ENCODE peak calls at places on chromosomes 2 and 18, in ten cellular contexts. One of them, this sample, is unnamed.

GRCh38 chr18:47926101-47926850 is 4.2 kb downstream of the SMAD2 start:
- DNase-seq in fibroblast of lung: no peak
- DNase-seq in foreskin fibroblast: no peak
- DNase-seq in CD8-positive, alpha-beta T cell: no peak
- DNase-seq in heart right ventricle: no peak
- DNase-seq in GM12865: no peak
- DNase-seq in CD4-positive, CD25-positive, alpha-beta regulatory T cell: no peak
- DNase-seq in sigmoid colon: no peak
- DNase-seq in cardiac fibroblast: no peak
- DNase-seq in astrocyte of the spinal cord: no peak
- DNase-seq in this sample: no peak

GRCh38 chr18:43116699-43117294 is 1.3 kb upstream of the RIT2 start:
- DNase-seq in fibroblast of lung: no peak
- DNase-seq in foreskin fibroblast: no peak
- DNase-seq in CD8-positive, alpha-beta T cell: no peak
- DNase-seq in heart right ventricle: no peak
- DNase-seq in GM12865: no peak
- DNase-seq in CD4-positive, CD25-positive, alpha-beta regulatory T cell: no peak
- DNase-seq in sigmoid colon: no peak
- DNase-seq in cardiac fibroblast: no peak
- DNase-seq in astrocyte of the spinal cord: no peak
- DNase-seq in this sample: no peak

GRCh38 chr18:45237639-45238038 is 377.6 kb upstream of the SLC14A2 start:
- DNase-seq in fibroblast of lung: no peak
- DNase-seq in foreskin fibroblast: no peak
- DNase-seq in CD8-positive, alpha-beta T cell: no peak
- DNase-seq in heart right ventricle: no peak
- DNase-seq in GM12865: no peak
- DNase-seq in CD4-positive, CD25-positive, alpha-beta regulatory T cell: no peak
- DNase-seq in sigmoid colon: no peak
- DNase-seq in cardiac fibroblast: no peak
- DNase-seq in astrocyte of the spinal cord: no peak
- DNase-seq in this sample: no peak

GRCh38 chr2:241859436-241860183 is 916 bp upstream of the PDCD1 start:
- DNase-seq in fibroblast of lung: peak
- DNase-seq in foreskin fibroblast: peak
- DNase-seq in CD8-positive, alpha-beta T cell: peak
- DNase-seq in heart right ventricle: peak
- DNase-seq in GM12865: peak
- DNase-seq in CD4-positive, CD25-positive, alpha-beta regulatory T cell: no peak
- DNase-seq in sigmoid colon: peak
- DNase-seq in cardiac fibroblast: peak
- DNase-seq in astrocyte of the spinal cord: no peak
- DNase-seq in this sample: no peak

GRCh38 chr18:59724116-59724515 is 26.9 kb upstream of the CCBE1 start:
- DNase-seq in fibroblast of lung: no peak
- DNase-seq in foreskin fibroblast: no peak
- DNase-seq in CD8-positive, alpha-beta T cell: no peak
- DNase-seq in heart right ventricle: no peak
- DNase-seq in GM12865: no peak
- DNase-seq in CD4-positive, CD25-positive, alpha-beta regulatory T cell: no peak
- DNase-seq in sigmoid colon: no peak
- DNase-seq in cardiac fibroblast: no peak
- DNase-seq in astrocyte of the spinal cord: no peak
- DNase-seq in this sample: no peak

GRCh38 chr2:158034198-158034831 is 67.4 kb upstream of the UPP2 start:
- DNase-seq in fibroblast of lung: peak
- DNase-seq in foreskin fibroblast: peak
- DNase-seq in CD8-positive, alpha-beta T cell: no peak
- DNase-seq in heart right ventricle: peak
- DNase-seq in GM12865: peak
- DNase-seq in CD4-positive, CD25-positive, alpha-beta regulatory T cell: no peak
- DNase-seq in sigmoid colon: no peak
- DNase-seq in cardiac fibroblast: peak
- DNase-seq in astrocyte of the spinal cord: peak
- DNase-seq in this sample: peak

GRCh38 chr18:21110667-21111350 is 804 bp downstream of the ROCK1 start:
- DNase-seq in fibroblast of lung: peak
- DNase-seq in foreskin fibroblast: no peak
- DNase-seq in CD8-positive, alpha-beta T cell: peak
- DNase-seq in heart right ventricle: peak
- DNase-seq in GM12865: peak
- DNase-seq in CD4-positive, CD25-positive, alpha-beta regulatory T cell: peak
- DNase-seq in sigmoid colon: peak
- DNase-seq in cardiac fibroblast: peak
- DNase-seq in astrocyte of the spinal cord: peak
- DNase-seq in this sample: no peak

GRCh38 chr18:79393626-79394401 is 1.9 kb upstream of the NFATC1 start:
- DNase-seq in fibroblast of lung: peak
- DNase-seq in foreskin fibroblast: peak
- DNase-seq in CD8-positive, alpha-beta T cell: peak
- DNase-seq in heart right ventricle: peak
- DNase-seq in GM12865: no peak
- DNase-seq in CD4-positive, CD25-positive, alpha-beta regulatory T cell: peak
- DNase-seq in sigmoid colon: peak
- DNase-seq in cardiac fibroblast: peak
- DNase-seq in astrocyte of the spinal cord: peak
- DNase-seq in this sample: peak

GRCh38 chr2:113858764-113859163 is 31.1 kb upstream of the ACTR3 start:
- DNase-seq in fibroblast of lung: peak
- DNase-seq in foreskin fibroblast: peak
- DNase-seq in CD8-positive, alpha-beta T cell: no peak
- DNase-seq in heart right ventricle: no peak
- DNase-seq in GM12865: no peak
- DNase-seq in CD4-positive, CD25-positive, alpha-beta regulatory T cell: no peak
- DNase-seq in sigmoid colon: no peak
- DNase-seq in cardiac fibroblast: peak
- DNase-seq in astrocyte of the spinal cord: peak
- DNase-seq in this sample: no peak

GRCh38 chr2:40485319-40485718 is 33.4 kb upstream of the SLC8A1 start:
- DNase-seq in fibroblast of lung: no peak
- DNase-seq in foreskin fibroblast: no peak
- DNase-seq in CD8-positive, alpha-beta T cell: no peak
- DNase-seq in heart right ventricle: no peak
- DNase-seq in GM12865: no peak
- DNase-seq in CD4-positive, CD25-positive, alpha-beta regulatory T cell: no peak
- DNase-seq in sigmoid colon: no peak
- DNase-seq in cardiac fibroblast: no peak
- DNase-seq in astrocyte of the spinal cord: no peak
- DNase-seq in this sample: no peak

GRCh38 chr2:9288233-9288632 is 81.6 kb downstream of the ASAP2 start:
- DNase-seq in fibroblast of lung: peak
- DNase-seq in foreskin fibroblast: peak
- DNase-seq in CD8-positive, alpha-beta T cell: no peak
- DNase-seq in heart right ventricle: no peak
- DNase-seq in GM12865: no peak
- DNase-seq in CD4-positive, CD25-positive, alpha-beta regulatory T cell: no peak
- DNase-seq in sigmoid colon: no peak
- DNase-seq in cardiac fibroblast: peak
- DNase-seq in astrocyte of the spinal cord: peak
- DNase-seq in this sample: peak

GRCh38 chr2:152222975-152223638 is 47.5 kb upstream of the STAM2 start:
- DNase-seq in fibroblast of lung: peak
- DNase-seq in foreskin fibroblast: peak
- DNase-seq in CD8-positive, alpha-beta T cell: no peak
- DNase-seq in heart right ventricle: peak
- DNase-seq in GM12865: peak
- DNase-seq in CD4-positive, CD25-positive, alpha-beta regulatory T cell: no peak
- DNase-seq in sigmoid colon: peak
- DNase-seq in cardiac fibroblast: peak
- DNase-seq in astrocyte of the spinal cord: peak
- DNase-seq in this sample: peak

GRCh38 chr2:226701052-226701451 is 98.6 kb downstream of the IRS1 start:
- DNase-seq in fibroblast of lung: peak
- DNase-seq in foreskin fibroblast: peak
- DNase-seq in CD8-positive, alpha-beta T cell: no peak
- DNase-seq in heart right ventricle: no peak
- DNase-seq in GM12865: no peak
- DNase-seq in CD4-positive, CD25-positive, alpha-beta regulatory T cell: no peak
- DNase-seq in sigmoid colon: no peak
- DNase-seq in cardiac fibroblast: peak
- DNase-seq in astrocyte of the spinal cord: peak
- DNase-seq in this sample: no peak

GRCh38 chr2:28577796-28578680 is 82.2 kb downstream of the PLB1 start:
- DNase-seq in fibroblast of lung: no peak
- DNase-seq in foreskin fibroblast: no peak
- DNase-seq in CD8-positive, alpha-beta T cell: no peak
- DNase-seq in heart right ventricle: no peak
- DNase-seq in GM12865: no peak
- DNase-seq in CD4-positive, CD25-positive, alpha-beta regulatory T cell: no peak
- DNase-seq in sigmoid colon: peak
- DNase-seq in cardiac fibroblast: no peak
- DNase-seq in astrocyte of the spinal cord: no peak
- DNase-seq in this sample: no peak

GRCh38 chr2:227706859-227707258 is 11.0 kb downstream of the SLC19A3 start:
- DNase-seq in fibroblast of lung: no peak
- DNase-seq in foreskin fibroblast: no peak
- DNase-seq in CD8-positive, alpha-beta T cell: no peak
- DNase-seq in heart right ventricle: no peak
- DNase-seq in GM12865: no peak
- DNase-seq in CD4-positive, CD25-positive, alpha-beta regulatory T cell: no peak
- DNase-seq in sigmoid colon: no peak
- DNase-seq in cardiac fibroblast: no peak
- DNase-seq in astrocyte of the spinal cord: no peak
- DNase-seq in this sample: no peak

GRCh38 chr2:241224068-241224850 is 35.8 kb downstream of the ANO7 start:
- DNase-seq in fibroblast of lung: peak
- DNase-seq in foreskin fibroblast: peak
- DNase-seq in CD8-positive, alpha-beta T cell: no peak
- DNase-seq in heart right ventricle: peak
- DNase-seq in GM12865: no peak
- DNase-seq in CD4-positive, CD25-positive, alpha-beta regulatory T cell: no peak
- DNase-seq in sigmoid colon: no peak
- DNase-seq in cardiac fibroblast: peak
- DNase-seq in astrocyte of the spinal cord: peak
- DNase-seq in this sample: no peak

GRCh38 chr2:32947076-32947483 is 327 bp downstream of the LTBP1 start:
- DNase-seq in fibroblast of lung: no peak
- DNase-seq in foreskin fibroblast: no peak
- DNase-seq in CD8-positive, alpha-beta T cell: no peak
- DNase-seq in heart right ventricle: no peak
- DNase-seq in GM12865: peak
- DNase-seq in CD4-positive, CD25-positive, alpha-beta regulatory T cell: no peak
- DNase-seq in sigmoid colon: no peak
- DNase-seq in cardiac fibroblast: no peak
- DNase-seq in astrocyte of the spinal cord: no peak
- DNase-seq in this sample: no peak
- H3K4me3 ChIP-seq in fibroblast of lung: peak
- H3K4me3 ChIP-seq in foreskin fibroblast: peak
- H3K4me3 ChIP-seq in CD8-positive, alpha-beta T cell: peak
- H3K4me3 ChIP-seq in heart right ventricle: peak
- H3K4me3 ChIP-seq in GM12865: peak
- H3K4me3 ChIP-seq in CD4-positive, CD25-positive, alpha-beta regulatory T cell: no peak
- H3K4me3 ChIP-seq in sigmoid colon: peak
- H3K4me3 ChIP-seq in cardiac fibroblast: peak
- H3K4me3 ChIP-seq in astrocyte of the spinal cord: peak
- H3K4me3 ChIP-seq in this sample: peak

GRCh38 chr2:235535423-235536130 is 41.7 kb downstream of the AGAP1 start:
- DNase-seq in fibroblast of lung: no peak
- DNase-seq in foreskin fibroblast: no peak
- DNase-seq in CD8-positive, alpha-beta T cell: no peak
- DNase-seq in heart right ventricle: no peak
- DNase-seq in GM12865: no peak
- DNase-seq in CD4-positive, CD25-positive, alpha-beta regulatory T cell: no peak
- DNase-seq in sigmoid colon: no peak
- DNase-seq in cardiac fibroblast: no peak
- DNase-seq in astrocyte of the spinal cord: no peak
- DNase-seq in this sample: no peak
- H3K4me3 ChIP-seq in fibroblast of lung: no peak
- H3K4me3 ChIP-seq in foreskin fibroblast: no peak
- H3K4me3 ChIP-seq in CD8-positive, alpha-beta T cell: no peak
- H3K4me3 ChIP-seq in heart right ventricle: no peak
- H3K4me3 ChIP-seq in GM12865: no peak
- H3K4me3 ChIP-seq in CD4-positive, CD25-positive, alpha-beta regulatory T cell: no peak
- H3K4me3 ChIP-seq in sigmoid colon: no peak
- H3K4me3 ChIP-seq in cardiac fibroblast: no peak
- H3K4me3 ChIP-seq in astrocyte of the spinal cord: no peak
- H3K4me3 ChIP-seq in this sample: no peak

GRCh38 chr2:25343187-25343825 is 1.6 kb upstream of the DNMT3A start:
- DNase-seq in fibroblast of lung: no peak
- DNase-seq in foreskin fibroblast: no peak
- DNase-seq in CD8-positive, alpha-beta T cell: no peak
- DNase-seq in heart right ventricle: no peak
- DNase-seq in GM12865: no peak
- DNase-seq in CD4-positive, CD25-positive, alpha-beta regulatory T cell: no peak
- DNase-seq in sigmoid colon: no peak
- DNase-seq in cardiac fibroblast: no peak
- DNase-seq in astrocyte of the spinal cord: no peak
- DNase-seq in this sample: no peak
- H3K4me3 ChIP-seq in fibroblast of lung: no peak
- H3K4me3 ChIP-seq in foreskin fibroblast: no peak
- H3K4me3 ChIP-seq in CD8-positive, alpha-beta T cell: no peak
- H3K4me3 ChIP-seq in heart right ventricle: no peak
- H3K4me3 ChIP-seq in GM12865: no peak
- H3K4me3 ChIP-seq in CD4-positive, CD25-positive, alpha-beta regulatory T cell: no peak
- H3K4me3 ChIP-seq in sigmoid colon: no peak
- H3K4me3 ChIP-seq in cardiac fibroblast: no peak
- H3K4me3 ChIP-seq in astrocyte of the spinal cord: no peak
- H3K4me3 ChIP-seq in this sample: no peak

GRCh38 chr2:43343573-43344304 is 117.3 kb upstream of the ZFP36L2 start:
- DNase-seq in fibroblast of lung: peak
- DNase-seq in foreskin fibroblast: peak
- DNase-seq in CD8-positive, alpha-beta T cell: no peak
- DNase-seq in heart right ventricle: peak
- DNase-seq in GM12865: no peak
- DNase-seq in CD4-positive, CD25-positive, alpha-beta regulatory T cell: no peak
- DNase-seq in sigmoid colon: peak
- DNase-seq in cardiac fibroblast: peak
- DNase-seq in astrocyte of the spinal cord: peak
- DNase-seq in this sample: peak

GRCh38 chr2:43346619-43347018 is 120.2 kb upstream of the ZFP36L2 start:
- DNase-seq in fibroblast of lung: no peak
- DNase-seq in foreskin fibroblast: no peak
- DNase-seq in CD8-positive, alpha-beta T cell: no peak
- DNase-seq in heart right ventricle: no peak
- DNase-seq in GM12865: no peak
- DNase-seq in CD4-positive, CD25-positive, alpha-beta regulatory T cell: no peak
- DNase-seq in sigmoid colon: no peak
- DNase-seq in cardiac fibroblast: no peak
- DNase-seq in astrocyte of the spinal cord: no peak
- DNase-seq in this sample: no peak

GRCh38 chr2:43345872-43346271 is 119.5 kb upstream of the ZFP36L2 start:
- DNase-seq in fibroblast of lung: no peak
- DNase-seq in foreskin fibroblast: no peak
- DNase-seq in CD8-positive, alpha-beta T cell: no peak
- DNase-seq in heart right ventricle: no peak
- DNase-seq in GM12865: no peak
- DNase-seq in CD4-positive, CD25-positive, alpha-beta regulatory T cell: no peak
- DNase-seq in sigmoid colon: no peak
- DNase-seq in cardiac fibroblast: no peak
- DNase-seq in astrocyte of the spinal cord: no peak
- DNase-seq in this sample: no peak

GRCh38 chr2:43344911-43345373 is 118.5 kb upstream of the ZFP36L2 start:
- DNase-seq in fibroblast of lung: peak
- DNase-seq in foreskin fibroblast: no peak
- DNase-seq in CD8-positive, alpha-beta T cell: no peak
- DNase-seq in heart right ventricle: no peak
- DNase-seq in GM12865: no peak
- DNase-seq in CD4-positive, CD25-positive, alpha-beta regulatory T cell: no peak
- DNase-seq in sigmoid colon: no peak
- DNase-seq in cardiac fibroblast: no peak
- DNase-seq in astrocyte of the spinal cord: no peak
- DNase-seq in this sample: no peak

GRCh38 chr2:43345391-43345813 is 119.0 kb upstream of the ZFP36L2 start:
- DNase-seq in fibroblast of lung: no peak
- DNase-seq in foreskin fibroblast: no peak
- DNase-seq in CD8-positive, alpha-beta T cell: no peak
- DNase-seq in heart right ventricle: no peak
- DNase-seq in GM12865: no peak
- DNase-seq in CD4-positive, CD25-positive, alpha-beta regulatory T cell: no peak
- DNase-seq in sigmoid colon: no peak
- DNase-seq in cardiac fibroblast: peak
- DNase-seq in astrocyte of the spinal cord: peak
- DNase-seq in this sample: peak
- H3K4me3 ChIP-seq in fibroblast of lung: no peak
- H3K4me3 ChIP-seq in foreskin fibroblast: no peak
- H3K4me3 ChIP-seq in CD8-positive, alpha-beta T cell: no peak
- H3K4me3 ChIP-seq in heart right ventricle: no peak
- H3K4me3 ChIP-seq in GM12865: no peak
- H3K4me3 ChIP-seq in CD4-positive, CD25-positive, alpha-beta regulatory T cell: no peak
- H3K4me3 ChIP-seq in sigmoid colon: no peak
- H3K4me3 ChIP-seq in cardiac fibroblast: no peak
- H3K4me3 ChIP-seq in astrocyte of the spinal cord: no peak
- H3K4me3 ChIP-seq in this sample: no peak

This sample was measured in retinal pigment epithelial cell.